ENCODE peak calls at places on chromosomes 5 and 9, in six cellular contexts. One of them, this sample, is unnamed.

GRCh38 chr5:176533390-176533789 is 3.8 kb downstream of the RNF44 start:
- DNase-seq in K562: peak
- DNase-seq in IMR-90: no peak
- DNase-seq in transverse colon: no peak
- DNase-seq in spleen: peak
- DNase-seq in fibroblast of mammary gland: no peak
- DNase-seq in this sample: peak

GRCh38 chr5:150573867-150574817 is 66.2 kb downstream of the NDST1 start:
- DNase-seq in K562: peak
- DNase-seq in IMR-90: no peak
- DNase-seq in transverse colon: no peak
- DNase-seq in spleen: no peak
- DNase-seq in fibroblast of mammary gland: no peak
- DNase-seq in this sample: no peak

GRCh38 chr9:29928072-29928471 is 2354.8 kb upstream of the C9orf72 start:
- DNase-seq in K562: no peak
- DNase-seq in IMR-90: no peak
- DNase-seq in transverse colon: no peak
- DNase-seq in spleen: no peak
- DNase-seq in fibroblast of mammary gland: no peak
- DNase-seq in this sample: no peak

GRCh38 chr9:95513722-95514121 is 3.0 kb downstream of the PTCH1 start:
- DNase-seq in K562: no peak
- DNase-seq in IMR-90: no peak
- DNase-seq in transverse colon: no peak
- DNase-seq in spleen: no peak
- DNase-seq in fibroblast of mammary gland: no peak
- DNase-seq in this sample: no peak

GRCh38 chr5:115460476-115460875 is 84.1 kb downstream of the FEM1C start:
- DNase-seq in K562: no peak
- DNase-seq in IMR-90: peak
- DNase-seq in transverse colon: no peak
- DNase-seq in spleen: no peak
- DNase-seq in fibroblast of mammary gland: peak
- DNase-seq in this sample: peak

GRCh38 chr9:36423196-36423595 is 23.1 kb upstream of the RNF38 start:
- DNase-seq in K562: no peak
- DNase-seq in IMR-90: no peak
- DNase-seq in transverse colon: no peak
- DNase-seq in spleen: no peak
- DNase-seq in fibroblast of mammary gland: no peak
- DNase-seq in this sample: no peak

GRCh38 chr5:171850354-171850947 is 64.8 kb downstream of the SMIM23 start:
- DNase-seq in K562: peak
- DNase-seq in IMR-90: no peak
- DNase-seq in transverse colon: no peak
- DNase-seq in spleen: no peak
- DNase-seq in fibroblast of mammary gland: peak
- DNase-seq in this sample: peak

GRCh38 chr9:101582593-101582992 is 12.2 kb downstream of the PPP3R2 start:
- DNase-seq in K562: no peak
- DNase-seq in IMR-90: peak
- DNase-seq in transverse colon: no peak
- DNase-seq in spleen: no peak
- DNase-seq in fibroblast of mammary gland: peak
- DNase-seq in this sample: no peak

GRCh38 chr5:56409331-56410190 is 176.4 kb upstream of the ANKRD55 start:
- DNase-seq in K562: peak
- DNase-seq in IMR-90: peak
- DNase-seq in transverse colon: no peak
- DNase-seq in spleen: no peak
- DNase-seq in fibroblast of mammary gland: peak
- DNase-seq in this sample: no peak

GRCh38 chr5:96065577-96066385 is 104.1 kb upstream of the ELL2 start:
- DNase-seq in K562: no peak
- DNase-seq in IMR-90: no peak
- DNase-seq in transverse colon: no peak
- DNase-seq in spleen: no peak
- DNase-seq in fibroblast of mammary gland: no peak
- DNase-seq in this sample: no peak

GRCh38 chr5:6583049-6583880 is 49.6 kb downstream of the NSUN2 start:
- DNase-seq in K562: peak
- DNase-seq in IMR-90: no peak
- DNase-seq in transverse colon: peak
- DNase-seq in spleen: no peak
- DNase-seq in fibroblast of mammary gland: no peak
- DNase-seq in this sample: peak

GRCh38 chr9:137612741-137613142 is 6.1 kb upstream of the EHMT1 start:
- DNase-seq in K562: no peak
- DNase-seq in IMR-90: no peak
- DNase-seq in transverse colon: no peak
- DNase-seq in spleen: no peak
- DNase-seq in fibroblast of mammary gland: no peak
- DNase-seq in this sample: no peak

GRCh38 chr9:98862936-98863335 is 55.5 kb downstream of the GALNT12 start:
- DNase-seq in K562: no peak
- DNase-seq in IMR-90: no peak
- DNase-seq in transverse colon: no peak
- DNase-seq in spleen: no peak
- DNase-seq in fibroblast of mammary gland: no peak
- DNase-seq in this sample: no peak

GRCh38 chr5:13478831-13479465 is 465.5 kb downstream of the DNAH5 start:
- DNase-seq in K562: peak
- DNase-seq in IMR-90: peak
- DNase-seq in transverse colon: no peak
- DNase-seq in spleen: no peak
- DNase-seq in fibroblast of mammary gland: peak
- DNase-seq in this sample: peak

GRCh38 chr9:37565661-37566618 is 10.2 kb downstream of the FBXO10 start:
- DNase-seq in K562: no peak
- DNase-seq in IMR-90: no peak
- DNase-seq in transverse colon: peak
- DNase-seq in spleen: no peak
- DNase-seq in fibroblast of mammary gland: no peak
- DNase-seq in this sample: no peak

GRCh38 chr5:108505608-108506007 is 123.7 kb upstream of the FBXL17 start:
- DNase-seq in K562: no peak
- DNase-seq in IMR-90: no peak
- DNase-seq in transverse colon: no peak
- DNase-seq in spleen: no peak
- DNase-seq in fibroblast of mammary gland: no peak
- DNase-seq in this sample: no peak

DNA sequence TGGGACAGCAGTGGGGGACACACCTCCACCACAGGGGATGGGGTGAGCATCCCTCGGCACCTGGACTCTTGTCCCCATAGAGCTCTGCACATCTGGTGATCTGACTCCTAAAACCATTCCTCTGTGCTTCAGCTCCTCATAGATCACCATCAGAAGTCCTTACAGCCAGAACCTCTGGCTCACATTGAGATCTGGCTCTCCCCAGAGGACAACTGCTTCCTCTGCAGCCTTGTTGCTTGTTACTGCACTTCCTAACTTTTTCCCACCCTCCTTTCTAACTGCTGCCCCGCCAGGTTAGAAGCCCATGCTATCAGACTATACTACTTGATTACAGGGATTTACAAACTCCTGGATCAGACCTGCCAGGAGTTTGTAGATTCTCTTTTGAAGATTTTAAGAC is 64.5 kb downstream of the ARSB start:
- DNase-seq in K562: peak
- DNase-seq in IMR-90: peak
- DNase-seq in transverse colon: no peak
- DNase-seq in spleen: no peak
- DNase-seq in fibroblast of mammary gland: peak
- DNase-seq in this sample: peak
- TF ChIP-seq CTCF in K562: peak
- TF ChIP-seq CTCF in IMR-90: peak
- TF ChIP-seq CTCF in transverse colon: no peak
- TF ChIP-seq CTCF in spleen: no peak
- TF ChIP-seq CTCF in fibroblast of mammary gland: peak
- TF ChIP-seq CTCF in this sample: peak

GRCh38 chr5:9151671-9152427 is 394.0 kb downstream of the SEMA5A start:
- DNase-seq in K562: no peak
- DNase-seq in IMR-90: peak
- DNase-seq in transverse colon: no peak
- DNase-seq in spleen: no peak
- DNase-seq in fibroblast of mammary gland: no peak
- DNase-seq in this sample: no peak

GRCh38 chr5:9160747-9161146 is 385.1 kb downstream of the SEMA5A start:
- DNase-seq in K562: no peak
- DNase-seq in IMR-90: no peak
- DNase-seq in transverse colon: no peak
- DNase-seq in spleen: no peak
- DNase-seq in fibroblast of mammary gland: no peak
- DNase-seq in this sample: no peak

GRCh38 chr5:9157020-9157419 is 388.9 kb downstream of the SEMA5A start:
- DNase-seq in K562: no peak
- DNase-seq in IMR-90: no peak
- DNase-seq in transverse colon: no peak
- DNase-seq in spleen: no peak
- DNase-seq in fibroblast of mammary gland: no peak
- DNase-seq in this sample: no peak

DNA sequence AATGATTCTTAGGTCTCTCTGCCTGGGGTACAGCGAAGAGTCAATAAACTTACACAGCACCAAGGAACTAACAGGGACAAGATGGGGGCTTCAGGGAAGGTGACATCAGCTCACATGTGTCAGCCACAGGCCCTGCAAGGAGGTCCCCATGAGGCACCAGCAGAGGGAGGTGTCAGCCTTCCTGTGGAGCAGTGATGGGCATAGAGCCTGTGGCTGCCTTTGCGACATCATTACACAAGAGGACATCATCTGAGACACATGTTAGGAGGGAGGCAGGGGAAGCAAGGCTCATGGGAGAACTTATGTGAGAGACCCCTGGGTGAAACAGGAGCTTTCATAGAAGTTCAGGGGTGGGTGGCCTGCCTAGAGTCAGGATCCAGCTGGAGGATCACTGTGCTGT is 389.6 kb downstream of the SEMA5A start:
- DNase-seq in K562: peak
- DNase-seq in IMR-90: peak
- DNase-seq in transverse colon: no peak
- DNase-seq in spleen: no peak
- DNase-seq in fibroblast of mammary gland: peak
- DNase-seq in this sample: peak
- TF ChIP-seq CTCF in K562: peak
- TF ChIP-seq CTCF in IMR-90: peak
- TF ChIP-seq CTCF in transverse colon: no peak
- TF ChIP-seq CTCF in spleen: no peak
- TF ChIP-seq CTCF in fibroblast of mammary gland: peak
- TF ChIP-seq CTCF in this sample: peak

GRCh38 chr5:31854181-31854624 is 215.3 kb downstream of the PDZD2 start:
- DNase-seq in K562: no peak
- DNase-seq in IMR-90: peak
- DNase-seq in transverse colon: no peak
- DNase-seq in spleen: no peak
- DNase-seq in fibroblast of mammary gland: peak
- DNase-seq in this sample: peak
- TF ChIP-seq CTCF in K562: no peak
- TF ChIP-seq CTCF in IMR-90: no peak
- TF ChIP-seq CTCF in transverse colon: no peak
- TF ChIP-seq CTCF in spleen: no peak
- TF ChIP-seq CTCF in fibroblast of mammary gland: no peak
- TF ChIP-seq CTCF in this sample: no peak

DNA sequence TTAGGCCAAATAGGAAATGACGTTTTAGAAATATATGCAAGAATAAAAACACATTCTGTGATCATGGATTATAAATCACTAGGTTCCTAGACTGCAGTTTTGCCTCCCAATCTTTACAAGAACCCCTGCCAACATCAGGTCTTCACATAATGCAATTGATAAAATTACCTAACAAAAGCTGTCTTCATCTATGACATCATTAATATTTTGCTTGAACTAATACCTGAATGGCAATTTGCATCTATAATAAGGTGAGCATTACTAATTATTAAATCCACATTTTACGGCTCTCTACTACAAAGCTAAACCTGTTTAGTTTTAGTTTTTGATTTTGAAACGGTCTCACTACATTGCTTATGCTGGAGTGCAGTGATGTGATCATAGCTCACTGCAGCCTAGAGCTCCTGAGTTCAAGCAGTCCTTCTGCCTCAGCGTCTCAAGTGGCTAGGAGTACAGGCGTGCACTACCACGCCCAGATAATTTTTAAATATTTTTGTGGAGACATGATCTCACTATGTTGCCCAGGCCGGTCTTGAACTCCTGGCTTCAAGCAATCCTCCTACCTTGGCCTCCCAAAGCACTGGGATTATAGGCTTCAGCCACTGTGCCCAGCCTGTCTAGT is 218.0 kb downstream of the MLLT3 start:
- DNase-seq in K562: no peak
- DNase-seq in IMR-90: no peak
- DNase-seq in transverse colon: no peak
- DNase-seq in spleen: no peak
- DNase-seq in fibroblast of mammary gland: no peak
- DNase-seq in this sample: no peak
- TF ChIP-seq CTCF in K562: no peak
- TF ChIP-seq CTCF in IMR-90: no peak
- TF ChIP-seq CTCF in transverse colon: no peak
- TF ChIP-seq CTCF in spleen: no peak
- TF ChIP-seq CTCF in fibroblast of mammary gland: no peak
- TF ChIP-seq CTCF in this sample: no peak

DNA sequence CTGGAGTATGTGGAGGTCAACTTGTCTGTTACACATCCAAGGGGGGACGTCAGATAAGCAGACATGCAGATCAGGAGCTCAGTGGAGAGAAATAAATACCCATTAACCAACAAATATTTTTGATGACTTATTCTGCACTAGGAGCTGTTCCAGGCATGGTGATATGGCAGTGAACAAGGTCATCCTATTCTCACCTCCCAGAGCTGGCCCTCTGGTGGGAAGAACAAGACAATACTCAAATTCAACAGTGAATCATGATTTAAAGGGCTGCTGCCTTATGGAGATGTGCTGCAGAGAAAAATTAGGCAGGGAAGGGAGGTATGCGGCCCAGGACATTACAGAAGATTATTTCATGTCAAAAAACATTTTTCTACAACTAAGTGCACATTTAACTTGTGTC is 36.5 kb downstream of the SYK start:
- DNase-seq in K562: no peak
- DNase-seq in IMR-90: no peak
- DNase-seq in transverse colon: no peak
- DNase-seq in spleen: no peak
- DNase-seq in fibroblast of mammary gland: no peak
- DNase-seq in this sample: no peak
- TF ChIP-seq CTCF in K562: no peak
- TF ChIP-seq CTCF in IMR-90: no peak
- TF ChIP-seq CTCF in transverse colon: no peak
- TF ChIP-seq CTCF in spleen: no peak
- TF ChIP-seq CTCF in fibroblast of mammary gland: no peak
- TF ChIP-seq CTCF in this sample: no peak

DNA sequence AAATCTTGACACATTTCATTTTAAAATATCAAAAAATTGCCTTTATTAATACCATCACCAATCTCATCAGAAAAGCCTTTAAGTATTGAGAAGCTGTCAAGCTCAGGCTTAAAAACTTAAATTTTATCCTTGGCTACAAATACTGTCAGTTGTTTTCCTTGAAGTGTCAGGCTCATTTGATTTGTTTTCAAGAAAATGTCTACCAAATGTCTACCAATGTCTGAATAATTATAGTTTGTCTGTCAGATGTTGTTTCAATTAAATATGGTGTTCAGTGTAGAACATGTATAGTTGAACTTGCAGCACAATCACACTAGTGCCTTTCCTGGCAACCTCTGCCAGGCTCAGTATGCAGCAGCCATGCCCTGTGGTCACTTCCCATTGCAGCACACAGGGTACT is 455.2 kb upstream of the ADAMTS16 start:
- DNase-seq in K562: no peak
- DNase-seq in IMR-90: no peak
- DNase-seq in transverse colon: no peak
- DNase-seq in spleen: no peak
- DNase-seq in fibroblast of mammary gland: no peak
- DNase-seq in this sample: no peak
- TF ChIP-seq CTCF in K562: no peak
- TF ChIP-seq CTCF in IMR-90: no peak
- TF ChIP-seq CTCF in transverse colon: no peak
- TF ChIP-seq CTCF in spleen: no peak
- TF ChIP-seq CTCF in fibroblast of mammary gland: no peak
- TF ChIP-seq CTCF in this sample: no peak